ENCODE peak calls at places on chromosomes 2 and 18, in eight cellular contexts. Z is GM23338, A is GM10248, L is thyroid gland, X is natural killer cell, U is GM12878, F is glutamatergic neuron, V is transverse colon. P is an unnamed sample.

GRCh38 chr2:156342252-156343095 is 10.0 kb upstream of the NR4A2 start:
- DNase-seq in Z (peak; percentile 94), V (peak; percentile 96), A (peak; percentile 87), U (no peak), F (peak; percentile 91), L (peak; percentile 95), X (peak; percentile 88), P (peak; percentile 95)

GRCh38 chr18:54294274-54294673 is 25.0 kb downstream of the POLI start:
- DNase-seq in X (no peak), L (no peak), U (no peak), F (no peak), A (no peak), V (no peak), Z (no peak), P (no peak)

GRCh38 chr2:202718614-202719013 is 83.8 kb downstream of the FAM117B start:
- DNase-seq in X (no peak), L (no peak), A (no peak), F (no peak), V (no peak), Z (no peak), U (no peak), P (no peak)

GRCh38 chr2:39435974-39436591 is 1.0 kb downstream of the MAP4K3 start:
- DNase-seq in L (peak; percentile 53), A (no peak), V (no peak), U (no peak), F (no peak), Z (no peak), X (no peak), P (peak; percentile 20)

GRCh38 chr2:235413084-235413483 is 80.8 kb upstream of the AGAP1 start:
- DNase-seq in A (no peak), V (no peak), F (no peak), U (no peak), X (no peak), L (no peak), Z (no peak), P (no peak)

GRCh38 chr2:50591642-50592041 is 440.3 kb downstream of the NRXN1 start:
- DNase-seq in X (no peak), U (no peak), V (no peak), A (no peak), Z (no peak), L (no peak), F (no peak), P (no peak)

GRCh38 chr2:20674974-20675679 is 8.2 kb downstream of the GDF7 start:
- DNase-seq in X (no peak), F (no peak), V (no peak), A (no peak), L (no peak), U (no peak), Z (no peak), P (no peak)

GRCh38 chr18:50751490-50751889 is 68.3 kb downstream of the MRO start:
- DNase-seq in A (no peak), V (no peak), F (peak; percentile 31), X (no peak), Z (no peak), L (no peak), U (no peak), P (no peak)

GRCh38 chr18:26088482-26088881 is 1.9 kb downstream of the SS18 start:
- DNase-seq in A (no peak), Z (no peak), L (no peak), V (no peak), U (no peak), X (no peak), F (no peak), P (no peak)

GRCh38 chr2:233281553-233281952 is 26.1 kb upstream of the SAG start:
- DNase-seq in F (no peak), A (no peak), U (no peak), L (no peak), Z (no peak), V (no peak), X (no peak), P (no peak)
- TF ChIP-seq CTCF in F (no peak), A (no peak), U (no peak), L (no peak), Z (no peak), V (no peak), X (no peak), P (no peak)

GRCh38 chr18:11308499-11308898 is 159.1 kb upstream of the PIEZO2 start:
- DNase-seq in V (no peak), X (no peak), Z (no peak), U (no peak), L (no peak), F (no peak), A (no peak), P (no peak)
- TF ChIP-seq CTCF in V (no peak), X (no peak), Z (no peak), U (no peak), L (no peak), F (no peak), A (no peak), P (no peak)

GRCh38 chr2:36857713-36858112 is 108.6 kb downstream of the STRN start:
- DNase-seq in A (no peak), X (no peak), L (no peak), U (no peak), Z (no peak), V (peak; percentile 16), F (no peak), P (no peak)
- TF ChIP-seq CTCF in A (no peak), X (no peak), L (no peak), U (no peak), Z (no peak), V (no peak), F (no peak), P (no peak)

DNA sequence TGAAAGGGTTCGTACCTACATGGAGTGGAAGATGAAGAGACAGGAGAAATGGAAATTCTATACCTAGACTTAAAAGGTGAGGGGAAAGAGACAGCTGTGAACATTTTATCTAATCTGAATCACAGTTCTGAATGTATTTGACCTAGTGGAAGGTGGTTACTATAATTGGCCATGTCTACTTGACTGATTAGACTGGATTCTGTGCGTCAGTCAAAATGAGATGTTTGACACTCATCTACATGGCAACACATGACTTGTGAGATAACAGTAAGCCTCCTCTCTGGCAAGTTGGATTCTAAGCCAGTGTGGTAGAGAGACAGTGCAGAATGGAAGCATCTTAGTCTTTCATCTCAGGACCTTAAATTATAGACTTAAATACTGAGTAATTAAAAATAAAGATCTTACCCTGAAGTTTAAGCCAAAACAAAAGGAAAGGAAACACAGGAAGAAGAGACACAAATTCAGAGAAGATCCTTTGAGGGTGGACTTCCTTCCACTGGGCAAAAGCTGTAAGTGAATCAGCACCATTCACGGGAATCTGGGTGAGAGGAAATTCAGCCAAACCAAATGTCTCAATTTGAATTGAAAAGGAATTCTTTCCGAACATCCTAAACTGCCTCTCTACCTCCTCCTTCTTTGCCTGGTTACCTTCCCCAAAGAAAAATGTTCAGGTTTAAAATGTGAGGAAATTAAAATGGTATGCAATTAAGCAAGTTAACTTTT is 121.6 kb downstream of the EHBP1 start:
- DNase-seq in V (no peak), X (no peak), Z (peak; percentile 9), L (no peak), F (no peak), A (no peak), U (no peak), P (no peak)
- TF ChIP-seq CTCF in V (no peak), X (no peak), Z (no peak), L (no peak), F (no peak), A (no peak), U (no peak), P (no peak)

DNA sequence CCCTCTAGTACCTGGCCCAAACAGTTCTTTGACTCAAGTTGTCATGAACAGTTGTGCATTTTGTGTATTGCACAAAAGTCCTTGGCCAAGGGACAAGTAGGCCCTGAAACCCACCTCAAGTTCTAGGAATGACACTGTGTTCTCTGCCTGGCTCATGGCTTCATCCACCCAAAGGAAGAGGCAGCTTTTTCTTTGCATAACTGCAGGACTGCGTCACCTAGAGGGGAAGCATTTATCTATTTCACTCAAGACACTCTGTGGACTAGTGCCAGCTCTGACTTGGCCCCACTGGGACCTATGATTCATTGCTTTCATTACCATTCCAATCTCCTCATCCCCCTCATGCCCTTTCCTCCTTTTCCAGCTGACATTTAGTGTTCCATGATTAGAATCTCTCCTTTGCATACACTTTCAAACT is 119.3 kb upstream of the SIX2 start:
- DNase-seq in A (no peak), V (no peak), X (no peak), Z (no peak), L (no peak), U (no peak), F (no peak), P (no peak)
- TF ChIP-seq CTCF in A (no peak), V (no peak), X (no peak), Z (no peak), L (no peak), U (no peak), F (no peak), P (no peak)

DNA sequence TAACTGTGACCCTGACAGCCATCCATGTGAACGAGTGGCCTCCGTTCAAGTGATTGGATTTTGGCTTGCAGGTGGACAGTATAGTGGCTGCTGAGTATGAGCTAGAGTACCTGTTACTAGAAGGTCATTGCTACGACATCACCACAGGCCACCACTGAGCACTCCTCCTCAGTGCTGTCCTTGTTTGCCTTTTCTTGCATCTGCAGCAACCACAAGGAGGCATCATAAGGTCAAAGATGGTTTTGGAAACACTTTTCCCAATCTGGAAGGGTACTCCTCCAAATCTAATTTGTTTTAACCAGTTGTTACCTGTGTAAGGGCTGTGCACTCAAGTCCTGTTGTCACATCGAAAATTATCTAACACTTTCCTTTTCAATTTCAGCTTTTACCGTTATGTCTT is 81.2 kb downstream of the UGGT1 start:
- DNase-seq in V (no peak), A (no peak), F (no peak), Z (peak; percentile 37), X (no peak), L (no peak), U (no peak), P (no peak)
- TF ChIP-seq CTCF in V (peak; percentile 14), A (no peak), F (peak; percentile 35), Z (peak; percentile 52), X (no peak), L (no peak), U (no peak), P (no peak)

DNA sequence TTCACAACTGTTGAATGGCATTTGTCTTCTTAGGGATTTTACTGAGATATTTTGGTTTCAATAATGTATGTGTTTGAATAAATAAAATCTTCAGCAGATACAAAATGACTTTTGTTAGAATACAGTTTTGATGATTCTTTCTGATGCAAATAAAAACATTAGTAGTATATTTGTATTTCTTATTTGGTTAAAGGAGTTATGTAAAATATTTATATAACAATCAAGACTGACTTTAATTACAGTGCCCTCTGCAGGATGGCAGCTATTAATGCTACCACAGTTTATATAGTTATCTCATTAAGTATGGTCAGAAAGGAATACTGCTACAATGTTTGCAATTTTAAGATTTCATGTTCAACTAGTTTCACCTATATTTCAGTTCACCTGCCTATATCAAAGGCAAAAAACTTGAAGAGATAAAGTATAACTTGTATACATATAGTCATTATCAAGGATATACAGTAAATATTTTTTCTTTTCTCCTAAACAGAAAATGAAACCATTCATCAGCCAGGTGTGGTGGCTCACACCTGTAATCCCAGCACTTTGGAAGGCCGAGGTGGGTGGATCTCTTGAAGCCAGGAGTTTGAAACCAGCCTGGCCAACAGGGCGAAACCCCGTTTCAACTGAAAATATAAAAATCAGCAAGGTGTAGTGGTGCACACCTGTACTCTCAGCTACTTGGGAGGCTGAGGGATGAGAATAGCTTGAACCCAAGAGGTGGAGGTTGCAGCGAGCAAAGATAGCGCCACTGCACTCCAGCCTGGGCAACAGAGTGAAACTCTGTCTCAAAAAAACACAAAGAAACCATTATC is 19.8 kb downstream of the ARL5A start:
- DNase-seq in A (peak; percentile 23), F (no peak), X (no peak), Z (peak; percentile 29), V (no peak), U (no peak), L (no peak), P (no peak)
- TF ChIP-seq CTCF in A (peak; percentile 34), F (peak; percentile 55), X (peak; percentile 80), Z (peak; percentile 70), V (peak; percentile 42), U (peak; percentile 35), L (peak; percentile 22), P (peak; percentile 45)

P was measured in colonic mucosa.